ENCODE peak calls at places on chromosome 19, in five cellular contexts. I is SK-N-SH, K is HepG2, Z is H1, Q is K562. N is an unnamed sample.

GRCh38 chr19:42191855-42192254 is 25.6 kb downstream of the DEDD2 start:
- DNase-seq in K (peak), Z (no peak), I (no peak), Q (no peak), N (no peak)

GRCh38 chr19:4575267-4575793 is 15.8 kb upstream of the SEMA6B start:
- DNase-seq in Q (peak), Z (peak), I (peak), K (peak), N (no peak)

GRCh38 chr19:56671613-56671994 is at the start of gene ZNF835:
- DNase-seq in K (no peak), Q (no peak), Z (peak), I (peak), N (no peak)

GRCh38 chr19:4284176-4284958 is 5.3 kb downstream of the SHD start:
- DNase-seq in K (peak), Q (peak), Z (peak), I (peak), N (no peak)

GRCh38 chr19:44131955-44132354 is 9.4 kb upstream of the ZNF234 start:
- DNase-seq in I (no peak), K (no peak), Z (no peak), Q (no peak), N (no peak)

GRCh38 chr19:10315335-10316214 is at the start of gene FDX2:
- DNase-seq in K (peak), Z (peak), Q (peak), I (peak), N (peak)

GRCh38 chr19:43504426-43505185 is at the start of gene PHLDB3:
- DNase-seq in Q (peak), K (peak), I (peak), Z (no peak), N (no peak)

GRCh38 chr19:41501854-41502253 is 58.9 kb downstream of the ERICH4 start:
- DNase-seq in I (no peak), Q (no peak), K (no peak), Z (no peak), N (no peak)

GRCh38 chr19:19230999-19231398 is 19.2 kb downstream of the NCAN start:
- DNase-seq in Z (no peak), K (no peak), I (no peak), Q (no peak), N (no peak)

GRCh38 chr19:55498246-55498645 is 10.0 kb downstream of the SSC5D start:
- DNase-seq in Q (no peak), Z (no peak), I (no peak), K (no peak), N (no peak)

GRCh38 chr19:3665681-3666544 is 34.4 kb downstream of the PIP5K1C start:
- DNase-seq in K (peak), I (peak), Q (peak), Z (no peak), N (no peak)

GRCh38 chr19:18377026-18377425 is 8.9 kb upstream of the GDF15 start:
- DNase-seq in I (no peak), K (no peak), Z (no peak), Q (no peak), N (no peak)

GRCh38 chr19:57708641-57709354 is at the start of gene ZNF154:
- DNase-seq in Z (peak), I (no peak), Q (no peak), K (no peak), N (no peak)

GRCh38 chr19:2865334-2866221 is 1.6 kb upstream of the ZNF556 start:
- DNase-seq in Q (peak), Z (no peak), K (peak), I (no peak), N (no peak)

GRCh38 chr19:8204961-8205360 is 4.2 kb upstream of the CERS4 start:
- DNase-seq in Q (no peak), Z (no peak), I (no peak), K (no peak), N (no peak)

GRCh38 chr19:3507371-3508120 is 1.4 kb downstream of the FZR1 start:
- DNase-seq in K (peak), Z (no peak), Q (peak), I (peak), N (no peak)

GRCh38 chr19:56085571-56086275 is 35.4 kb downstream of the ZNF787 start:
- DNase-seq in K (no peak), Z (no peak), Q (no peak), I (no peak), N (no peak)

GRCh38 chr19:18644144-18645034 is 7.6 kb downstream of the KLHL26 start:
- DNase-seq in Q (no peak), I (no peak), Z (no peak), K (no peak), N (no peak)

GRCh38 chr19:55495646-55496349 is 7.6 kb downstream of the SSC5D start:
- DNase-seq in I (no peak), K (no peak), Q (no peak), Z (peak), N (no peak)

GRCh38 chr19:49383598-49383997 is 4.5 kb upstream of the KASH5 start:
- DNase-seq in Q (no peak), K (no peak), Z (no peak), I (no peak), N (no peak)

GRCh38 chr19:32866061-32866460 is 3.5 kb downstream of the SLC7A9 start:
- DNase-seq in Q (no peak), Z (no peak), I (no peak), K (no peak), N (no peak)

GRCh38 chr19:58261968-58262921 is 16.5 kb upstream of the ZNF8 start:
- DNase-seq in I (no peak), K (no peak), Q (no peak), Z (no peak), N (no peak)

GRCh38 chr19:19514215-19514633 is 1.1 kb downstream of the TSSK6 start:
- DNase-seq in K (no peak), Q (no peak), Z (no peak), I (no peak), N (no peak)

GRCh38 chr19:19185853-19186728 is 5.9 kb downstream of the BORCS8 start:
- DNase-seq in I (peak), Z (peak), Q (peak), K (peak), N (no peak)

GRCh38 chr19:3708207-3708931 is at the start of gene TJP3:
- DNase-seq in Z (no peak), I (peak), K (peak), Q (no peak), N (no peak)

GRCh38 chr19:31015778-31016177 is 333.5 kb downstream of the TSHZ3 start:
- DNase-seq in I (no peak), K (no peak), Z (no peak), Q (no peak), N (no peak)

GRCh38 chr19:48290341-48290922 is 20.6 kb downstream of the ZNF114 start:
- DNase-seq in K (no peak), Q (peak), I (peak), Z (peak), N (no peak)

GRCh38 chr19:3783660-3784584 is 2.3 kb downstream of the MATK start:
- DNase-seq in I (peak), K (peak), Z (no peak), Q (peak), N (no peak)

GRCh38 chr19:50359432-50359818 is 6.0 kb downstream of the NAPSA start:
- DNase-seq in I (no peak), K (no peak), Z (no peak), Q (no peak), N (no peak)

GRCh38 chr19:8017808-8018207 is 12.4 kb upstream of the ELAVL1 start:
- DNase-seq in I (no peak), Z (no peak), K (peak), Q (peak), N (no peak)

GRCh38 chr19:51742736-51743288 is 8.9 kb downstream of the FPR1 start:
- DNase-seq in Z (no peak), K (no peak), Q (no peak), I (no peak), N (no peak)

GRCh38 chr19:48393196-48393558 is 291 bp upstream of the GRIN2D start:
- DNase-seq in Z (no peak), Q (no peak), K (no peak), I (no peak), N (no peak)

GRCh38 chr19:48814895-48815294 is 4.1 kb upstream of the BCAT2 start:
- DNase-seq in K (no peak), I (no peak), Q (no peak), Z (no peak), N (no peak)

GRCh38 chr19:47725759-47726401 is 12.7 kb downstream of the EHD2 start:
- DNase-seq in K (no peak), Q (no peak), I (no peak), Z (no peak), N (no peak)

GRCh38 chr19:48646912-48647216 is 877 bp upstream of the CA11 start:
- DNase-seq in K (no peak), Q (no peak), I (no peak), Z (no peak), N (no peak)

GRCh38 chr19:54459282-54460229 is 4.0 kb downstream of the LENG9 start:
- DNase-seq in K (no peak), Q (peak), Z (no peak), I (no peak), N (no peak)

GRCh38 chr19:782195-783043 is 14.8 kb upstream of the PTBP1 start:
- DNase-seq in I (no peak), Q (no peak), Z (peak), K (peak), N (no peak)

DNA sequence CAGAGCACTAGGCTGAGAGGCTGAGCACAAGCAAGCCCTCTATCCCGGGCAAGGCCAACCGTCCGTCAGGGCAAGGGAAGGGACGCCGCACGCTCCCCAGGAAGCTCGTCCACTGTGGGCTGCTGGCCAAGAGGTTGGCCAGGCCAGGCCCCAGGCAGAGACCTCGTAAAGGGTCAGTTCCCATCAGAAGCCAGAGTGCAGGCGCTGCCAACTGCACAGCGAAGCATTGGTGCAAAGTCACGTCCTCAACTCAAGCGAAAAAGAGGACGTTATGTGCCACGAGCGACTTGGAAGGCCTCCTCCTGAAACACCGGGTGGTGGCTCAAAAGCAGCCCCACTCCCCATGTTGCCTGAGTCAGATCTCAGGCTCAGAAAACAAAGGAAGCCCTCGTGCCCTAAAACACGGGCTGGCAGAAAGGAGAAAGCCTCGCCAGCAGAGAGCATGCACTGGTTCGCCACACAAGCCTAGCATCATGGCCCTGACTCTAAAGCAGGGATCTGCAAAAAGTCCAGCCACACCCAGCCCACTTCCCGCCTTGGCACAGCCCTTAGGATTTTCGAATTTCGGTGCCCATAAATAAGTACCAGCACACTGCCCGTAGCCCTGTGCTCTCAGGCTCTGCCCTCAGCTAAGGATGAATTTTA is 4.7 kb downstream of the AKAP8 start:
- DNase-seq in Z (no peak), K (no peak), Q (no peak), I (peak), N (no peak)
- TF ChIP-seq JUND in Z (no peak), K (no peak), Q (no peak), I (no peak), N (no peak)

DNA sequence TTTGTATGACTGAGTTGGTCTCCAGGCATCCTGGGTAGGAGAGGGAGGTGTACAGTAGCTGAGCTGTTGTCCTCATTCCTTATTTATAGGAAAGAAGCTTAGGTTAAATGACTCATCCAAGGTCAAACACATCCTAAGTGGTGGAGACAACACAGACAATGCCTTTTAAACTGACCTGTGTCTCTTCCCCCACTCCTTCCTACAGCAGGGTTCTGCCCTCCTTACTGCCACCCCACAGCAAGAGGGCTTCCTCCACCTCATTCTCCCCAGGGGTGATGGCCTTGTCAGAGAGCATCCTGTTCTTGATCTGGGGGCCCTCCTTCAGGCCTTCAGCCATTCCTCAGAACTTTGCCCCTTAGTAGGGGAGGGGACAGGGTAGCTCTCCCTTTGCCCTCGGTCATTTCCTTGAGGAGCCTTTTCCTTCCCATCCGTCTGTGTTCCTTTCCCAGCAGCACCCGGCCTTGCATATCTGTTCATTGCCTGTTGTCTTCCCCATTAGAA is 48.2 kb upstream of the GPI start:
- DNase-seq in I (no peak), Z (no peak), Q (peak), K (no peak), N (no peak)
- TF ChIP-seq USF2 in I (no peak), Z (no peak), Q (no peak), K (no peak), N (no peak)

DNA sequence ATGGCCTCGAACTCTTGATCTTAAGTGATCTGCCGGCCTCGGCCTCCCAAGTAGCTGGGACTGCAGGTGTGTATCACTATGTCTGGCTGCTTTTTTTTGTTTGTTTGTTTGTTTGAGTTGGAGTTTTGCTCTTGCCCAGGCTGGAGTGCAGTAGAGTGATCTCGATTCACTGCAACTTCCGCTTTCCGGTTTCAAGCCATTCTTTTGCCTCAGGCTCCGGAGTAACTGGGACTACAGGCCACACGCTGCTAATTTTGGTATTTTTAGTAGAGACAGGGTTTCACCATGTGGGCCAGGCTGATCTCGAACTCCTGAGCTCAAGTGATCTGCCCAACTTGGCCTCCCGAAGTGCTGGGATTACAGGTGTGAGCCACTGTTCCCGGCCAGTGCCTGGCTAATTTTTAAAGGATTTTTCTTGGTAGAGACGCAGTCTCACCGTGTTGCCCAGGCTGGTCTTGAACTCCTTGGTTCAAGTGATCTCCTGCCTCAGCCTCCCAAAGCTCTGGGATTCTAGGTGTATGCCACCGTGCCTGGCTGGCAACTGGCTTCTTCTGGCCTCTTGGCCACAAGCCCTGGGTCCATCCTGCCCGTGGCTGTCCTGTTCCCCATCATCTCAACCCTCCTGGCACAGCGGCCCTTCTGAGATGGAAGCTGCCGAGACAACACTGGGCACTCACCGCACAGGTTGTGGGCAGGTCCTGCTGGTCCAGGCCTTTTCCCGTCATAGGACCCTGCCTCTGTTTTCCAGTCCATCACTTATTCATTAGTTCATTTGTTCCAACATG is 11.5 kb downstream of the TECR start:
- DNase-seq in K (no peak), Q (no peak), I (no peak), Z (no peak), N (no peak)
- TF ChIP-seq JUND in K (no peak), Q (no peak), I (no peak), Z (no peak), N (no peak)

GRCh38 chr19:6058411-6059201 is 51.7 kb downstream of the RFX2 start:
- DNase-seq in I (no peak), Z (no peak), K (no peak), Q (no peak), N (no peak)
- TF ChIP-seq USF2 in I (no peak), Z (no peak), K (no peak), Q (no peak), N (no peak)

GRCh38 chr19:39506944-39507714 is 7.8 kb upstream of the SELENOV start:
- DNase-seq in K (peak), Q (peak), I (peak), Z (peak), N (no peak)
- TF ChIP-seq JUND in K (peak), Q (no peak), I (no peak), Z (no peak), N (no peak)

DNA sequence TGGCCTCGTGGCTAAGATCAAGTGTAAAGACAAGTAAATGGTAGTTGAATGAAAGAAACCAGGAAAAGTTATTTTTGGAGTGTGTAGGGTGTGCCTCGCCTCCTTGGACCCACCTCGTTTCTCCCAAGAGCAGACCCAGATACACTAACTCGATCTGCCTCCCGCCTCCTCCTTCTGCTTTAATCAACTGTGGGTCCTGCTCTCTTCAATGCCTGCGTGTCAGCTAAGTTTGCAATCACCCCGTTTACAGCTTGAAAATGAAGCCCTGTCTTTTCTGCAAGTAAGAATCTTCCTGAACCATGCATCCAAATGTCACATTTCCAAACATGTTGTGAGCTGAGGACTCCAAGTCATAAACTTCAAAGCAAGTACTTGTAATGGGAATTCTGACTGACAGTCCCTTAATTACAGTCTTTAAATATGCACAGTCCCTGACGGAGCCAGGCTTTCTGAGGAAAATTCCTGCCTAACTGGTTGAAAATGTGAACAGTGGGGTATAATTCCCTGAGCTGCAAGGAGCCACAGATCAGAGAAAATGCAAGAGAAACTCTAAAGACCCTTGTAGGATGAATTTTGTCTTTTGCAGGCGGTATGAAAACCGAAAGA is 154.9 kb upstream of the UQCRFS1 start:
- DNase-seq in K (no peak), Z (no peak), Q (no peak), I (no peak), N (no peak)
- TF ChIP-seq USF2 in K (no peak), Z (no peak), Q (no peak), I (no peak), N (no peak)

GRCh38 chr19:17196610-17197009 is 18.5 kb upstream of the USE1 start:
- DNase-seq in Z (no peak), K (no peak), I (no peak), Q (no peak), N (no peak)

GRCh38 chr19:17197666-17198065 is 17.5 kb upstream of the USE1 start:
- DNase-seq in Z (no peak), K (no peak), Q (no peak), I (no peak), N (no peak)

GRCh38 chr19:17195106-17195505 is 20.1 kb upstream of the USE1 start:
- DNase-seq in Q (no peak), K (no peak), I (no peak), Z (no peak), N (no peak)

GRCh38 chr19:17194608-17195007 is 20.5 kb upstream of the USE1 start:
- DNase-seq in I (no peak), K (no peak), Z (no peak), Q (no peak), N (no peak)

GRCh38 chr19:17192751-17193150 is 22.4 kb upstream of the USE1 start:
- DNase-seq in K (no peak), Z (no peak), I (no peak), Q (no peak), N (no peak)
- TF ChIP-seq JUND in K (no peak), Z (no peak), I (no peak), Q (no peak), N (no peak)